ENCODE peak calls at places on chromosomes 6 and 20, in seven cellular contexts. One of them, this sample, is unnamed. For H3K4me1, the result is how much of the 10 kb centered on the place peaks cover.

GRCh38 chr20:63086421-63087235 is 79.9 kb upstream of the BHLHE23 start:
- DNase-seq in PC-9: no peak
- DNase-seq in mammary epithelial cell: no peak
- DNase-seq in neural progenitor cell: no peak
- DNase-seq in pancreas: peak
- DNase-seq in fibroblast of lung: no peak
- DNase-seq in stomach: no peak
- DNase-seq in this sample: no peak

GRCh38 chr6:25578538-25578937 is 73.5 kb upstream of the SCGN start:
- DNase-seq in PC-9: no peak
- DNase-seq in mammary epithelial cell: no peak
- DNase-seq in neural progenitor cell: no peak
- DNase-seq in pancreas: no peak
- DNase-seq in fibroblast of lung: no peak
- DNase-seq in stomach: no peak
- DNase-seq in this sample: no peak

GRCh38 chr6:53544050-53544499 is 826 bp downstream of the GCLC start:
- DNase-seq in PC-9: no peak
- DNase-seq in mammary epithelial cell: peak
- DNase-seq in neural progenitor cell: no peak
- DNase-seq in pancreas: no peak
- DNase-seq in fibroblast of lung: no peak
- DNase-seq in stomach: no peak
- DNase-seq in this sample: no peak

GRCh38 chr6:150182460-150183078 is 39.7 kb downstream of the PPP1R14C start:
- DNase-seq in PC-9: no peak
- DNase-seq in mammary epithelial cell: no peak
- DNase-seq in neural progenitor cell: no peak
- DNase-seq in pancreas: no peak
- DNase-seq in fibroblast of lung: no peak
- DNase-seq in stomach: no peak
- DNase-seq in this sample: no peak

GRCh38 chr6:128367437-128367836 is 153.0 kb downstream of the PTPRK start:
- DNase-seq in PC-9: no peak
- DNase-seq in mammary epithelial cell: no peak
- DNase-seq in neural progenitor cell: no peak
- DNase-seq in pancreas: no peak
- DNase-seq in fibroblast of lung: no peak
- DNase-seq in stomach: no peak
- DNase-seq in this sample: no peak

GRCh38 chr6:131924881-131925474 is 26.2 kb downstream of the CCN2 start:
- DNase-seq in PC-9: no peak
- DNase-seq in mammary epithelial cell: peak
- DNase-seq in neural progenitor cell: peak
- DNase-seq in pancreas: no peak
- DNase-seq in fibroblast of lung: peak
- DNase-seq in stomach: no peak
- DNase-seq in this sample: no peak

GRCh38 chr6:18395177-18395850 is 8.2 kb downstream of the RNF144B start:
- DNase-seq in PC-9: no peak
- DNase-seq in mammary epithelial cell: no peak
- DNase-seq in neural progenitor cell: peak
- DNase-seq in pancreas: no peak
- DNase-seq in fibroblast of lung: no peak
- DNase-seq in stomach: no peak
- DNase-seq in this sample: no peak

GRCh38 chr6:27478706-27479318 is 5.9 kb upstream of the ZNF184 start:
- DNase-seq in PC-9: peak
- DNase-seq in mammary epithelial cell: peak
- DNase-seq in neural progenitor cell: peak
- DNase-seq in pancreas: peak
- DNase-seq in fibroblast of lung: peak
- DNase-seq in stomach: peak
- DNase-seq in this sample: peak

GRCh38 chr6:18293192-18293904 is 29.0 kb upstream of the DEK start:
- DNase-seq in PC-9: no peak
- DNase-seq in mammary epithelial cell: peak
- DNase-seq in neural progenitor cell: no peak
- DNase-seq in pancreas: no peak
- DNase-seq in fibroblast of lung: peak
- DNase-seq in stomach: no peak
- DNase-seq in this sample: no peak

GRCh38 chr6:158031445-158032353 is 50.0 kb downstream of the SYNJ2 start:
- DNase-seq in PC-9: peak
- DNase-seq in mammary epithelial cell: no peak
- DNase-seq in neural progenitor cell: no peak
- DNase-seq in pancreas: peak
- DNase-seq in fibroblast of lung: peak
- DNase-seq in stomach: peak
- DNase-seq in this sample: no peak

GRCh38 chr20:35497780-35498189 is 31.7 kb downstream of the C20orf173 start:
- DNase-seq in PC-9: no peak
- DNase-seq in mammary epithelial cell: no peak
- DNase-seq in neural progenitor cell: no peak
- DNase-seq in pancreas: no peak
- DNase-seq in fibroblast of lung: no peak
- DNase-seq in stomach: no peak
- DNase-seq in this sample: peak

GRCh38 chr20:41340327-41341055 is at the start of gene LPIN3:
- DNase-seq in PC-9: peak
- DNase-seq in mammary epithelial cell: peak
- DNase-seq in neural progenitor cell: peak
- DNase-seq in pancreas: peak
- DNase-seq in fibroblast of lung: peak
- DNase-seq in stomach: peak
- DNase-seq in this sample: peak

GRCh38 chr6:47476794-47477496 is 644 bp upstream of the CD2AP start:
- DNase-seq in PC-9: no peak
- DNase-seq in mammary epithelial cell: no peak
- DNase-seq in neural progenitor cell: no peak
- DNase-seq in pancreas: no peak
- DNase-seq in fibroblast of lung: no peak
- DNase-seq in stomach: no peak
- DNase-seq in this sample: no peak

GRCh38 chr6:25006565-25007001 is 70.8 kb upstream of the RIPOR2 start:
- DNase-seq in PC-9: peak
- DNase-seq in mammary epithelial cell: peak
- DNase-seq in neural progenitor cell: no peak
- DNase-seq in pancreas: no peak
- DNase-seq in fibroblast of lung: peak
- DNase-seq in stomach: peak
- DNase-seq in this sample: no peak

GRCh38 chr20:19886666-19887288 is 128.7 kb downstream of the RIN2 start:
- DNase-seq in PC-9: no peak
- DNase-seq in mammary epithelial cell: peak
- DNase-seq in neural progenitor cell: peak
- DNase-seq in pancreas: no peak
- DNase-seq in fibroblast of lung: peak
- DNase-seq in stomach: no peak
- DNase-seq in this sample: no peak
- TF ChIP-seq CTCF in PC-9: no peak
- TF ChIP-seq CTCF in mammary epithelial cell: peak
- TF ChIP-seq CTCF in neural progenitor cell: peak
- TF ChIP-seq CTCF in pancreas: no peak
- TF ChIP-seq CTCF in fibroblast of lung: no peak
- TF ChIP-seq CTCF in stomach: no peak
- TF ChIP-seq CTCF in this sample: peak

GRCh38 chr6:44037847-44038542 is 89.3 kb downstream of the MRPL14 start:
- DNase-seq in PC-9: no peak
- DNase-seq in mammary epithelial cell: no peak
- DNase-seq in neural progenitor cell: no peak
- DNase-seq in pancreas: peak
- DNase-seq in fibroblast of lung: no peak
- DNase-seq in stomach: no peak
- DNase-seq in this sample: no peak
- H3K4me1 ChIP-seq in PC-9: half or more
- H3K4me1 ChIP-seq in mammary epithelial cell: half or more
- H3K4me1 ChIP-seq in neural progenitor cell: under half
- H3K4me1 ChIP-seq in pancreas: under half
- H3K4me1 ChIP-seq in fibroblast of lung: under half
- H3K4me1 ChIP-seq in stomach: under half
- H3K4me1 ChIP-seq in this sample: under half

GRCh38 chr6:166444446-166444845 is 61.7 kb upstream of the MPC1 start:
- DNase-seq in PC-9: no peak
- DNase-seq in mammary epithelial cell: no peak
- DNase-seq in neural progenitor cell: no peak
- DNase-seq in pancreas: no peak
- DNase-seq in fibroblast of lung: no peak
- DNase-seq in stomach: peak
- DNase-seq in this sample: no peak

GRCh38 chr6:166442131-166442530 is 59.4 kb upstream of the MPC1 start:
- DNase-seq in PC-9: no peak
- DNase-seq in mammary epithelial cell: no peak
- DNase-seq in neural progenitor cell: no peak
- DNase-seq in pancreas: no peak
- DNase-seq in fibroblast of lung: no peak
- DNase-seq in stomach: peak
- DNase-seq in this sample: no peak

GRCh38 chr6:166441641-166442078 is 58.9 kb upstream of the MPC1 start:
- DNase-seq in PC-9: no peak
- DNase-seq in mammary epithelial cell: no peak
- DNase-seq in neural progenitor cell: no peak
- DNase-seq in pancreas: no peak
- DNase-seq in fibroblast of lung: no peak
- DNase-seq in stomach: no peak
- DNase-seq in this sample: no peak

GRCh38 chr6:166440729-166441128 is 58.0 kb upstream of the MPC1 start:
- DNase-seq in PC-9: no peak
- DNase-seq in mammary epithelial cell: no peak
- DNase-seq in neural progenitor cell: no peak
- DNase-seq in pancreas: no peak
- DNase-seq in fibroblast of lung: no peak
- DNase-seq in stomach: no peak
- DNase-seq in this sample: no peak

DNA sequence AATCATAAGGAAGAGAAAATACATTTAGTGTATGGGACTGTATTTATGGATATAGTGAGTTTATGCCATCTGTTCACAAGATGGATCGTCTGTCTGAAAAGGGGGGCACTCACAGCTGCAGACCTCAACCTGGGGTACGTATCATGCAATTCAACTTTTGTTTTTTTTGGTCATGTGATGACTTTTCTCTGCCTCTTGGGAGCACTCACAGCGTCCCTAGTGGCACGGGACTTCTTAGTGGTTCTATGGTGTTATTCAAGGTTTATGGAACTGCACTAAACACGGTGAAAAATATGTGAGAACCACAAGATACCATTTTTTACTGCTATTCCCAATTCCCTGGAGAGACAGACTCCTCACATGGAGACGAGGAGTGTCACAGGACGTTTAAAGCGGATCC is 60.4 kb upstream of the MPC1 start:
- DNase-seq in PC-9: no peak
- DNase-seq in mammary epithelial cell: no peak
- DNase-seq in neural progenitor cell: no peak
- DNase-seq in pancreas: no peak
- DNase-seq in fibroblast of lung: no peak
- DNase-seq in stomach: peak
- DNase-seq in this sample: no peak
- TF ChIP-seq CTCF in PC-9: no peak
- TF ChIP-seq CTCF in mammary epithelial cell: no peak
- TF ChIP-seq CTCF in neural progenitor cell: no peak
- TF ChIP-seq CTCF in pancreas: no peak
- TF ChIP-seq CTCF in fibroblast of lung: no peak
- TF ChIP-seq CTCF in stomach: no peak
- TF ChIP-seq CTCF in this sample: no peak

DNA sequence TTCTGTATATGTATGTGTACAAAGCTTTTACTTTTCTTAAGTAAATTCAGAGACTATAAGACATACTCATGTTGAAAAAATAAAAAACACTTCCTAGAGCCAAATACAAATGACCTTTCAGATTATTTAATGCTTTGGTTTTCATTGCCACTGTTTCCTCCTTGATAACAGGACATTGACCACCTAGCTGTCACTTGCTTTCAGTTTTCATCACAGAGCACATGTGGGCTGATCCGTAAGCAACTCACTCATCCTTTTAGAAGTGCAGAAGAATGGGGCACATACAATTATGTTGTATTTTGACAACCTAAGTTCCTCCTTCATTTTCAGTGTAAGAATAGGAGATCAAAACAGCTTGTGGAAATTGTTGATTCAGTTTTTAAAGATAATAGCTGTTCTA is 6.2 kb downstream of the ZBTB2 start:
- DNase-seq in PC-9: no peak
- DNase-seq in mammary epithelial cell: no peak
- DNase-seq in neural progenitor cell: no peak
- DNase-seq in pancreas: no peak
- DNase-seq in fibroblast of lung: no peak
- DNase-seq in stomach: no peak
- DNase-seq in this sample: no peak
- H3K4me1 ChIP-seq in PC-9: under half
- H3K4me1 ChIP-seq in mammary epithelial cell: under half
- H3K4me1 ChIP-seq in neural progenitor cell: under half
- H3K4me1 ChIP-seq in pancreas: under half
- H3K4me1 ChIP-seq in fibroblast of lung: under half
- H3K4me1 ChIP-seq in stomach: under half
- H3K4me1 ChIP-seq in this sample: under half

GRCh38 chr20:55053389-55053788 is 578.0 kb downstream of the DOK5 start:
- DNase-seq in PC-9: no peak
- DNase-seq in mammary epithelial cell: no peak
- DNase-seq in neural progenitor cell: no peak
- DNase-seq in pancreas: no peak
- DNase-seq in fibroblast of lung: no peak
- DNase-seq in stomach: no peak
- DNase-seq in this sample: no peak

GRCh38 chr20:55054443-55054842 is 579.0 kb downstream of the DOK5 start:
- DNase-seq in PC-9: no peak
- DNase-seq in mammary epithelial cell: peak
- DNase-seq in neural progenitor cell: no peak
- DNase-seq in pancreas: no peak
- DNase-seq in fibroblast of lung: peak
- DNase-seq in stomach: no peak
- DNase-seq in this sample: no peak

GRCh38 chr20:55058938-55059337 is 583.5 kb downstream of the DOK5 start:
- DNase-seq in PC-9: no peak
- DNase-seq in mammary epithelial cell: no peak
- DNase-seq in neural progenitor cell: no peak
- DNase-seq in pancreas: no peak
- DNase-seq in fibroblast of lung: no peak
- DNase-seq in stomach: no peak
- DNase-seq in this sample: no peak

GRCh38 chr20:55052464-55052863 is 577.1 kb downstream of the DOK5 start:
- DNase-seq in PC-9: no peak
- DNase-seq in mammary epithelial cell: no peak
- DNase-seq in neural progenitor cell: no peak
- DNase-seq in pancreas: no peak
- DNase-seq in fibroblast of lung: peak
- DNase-seq in stomach: no peak
- DNase-seq in this sample: no peak

DNA sequence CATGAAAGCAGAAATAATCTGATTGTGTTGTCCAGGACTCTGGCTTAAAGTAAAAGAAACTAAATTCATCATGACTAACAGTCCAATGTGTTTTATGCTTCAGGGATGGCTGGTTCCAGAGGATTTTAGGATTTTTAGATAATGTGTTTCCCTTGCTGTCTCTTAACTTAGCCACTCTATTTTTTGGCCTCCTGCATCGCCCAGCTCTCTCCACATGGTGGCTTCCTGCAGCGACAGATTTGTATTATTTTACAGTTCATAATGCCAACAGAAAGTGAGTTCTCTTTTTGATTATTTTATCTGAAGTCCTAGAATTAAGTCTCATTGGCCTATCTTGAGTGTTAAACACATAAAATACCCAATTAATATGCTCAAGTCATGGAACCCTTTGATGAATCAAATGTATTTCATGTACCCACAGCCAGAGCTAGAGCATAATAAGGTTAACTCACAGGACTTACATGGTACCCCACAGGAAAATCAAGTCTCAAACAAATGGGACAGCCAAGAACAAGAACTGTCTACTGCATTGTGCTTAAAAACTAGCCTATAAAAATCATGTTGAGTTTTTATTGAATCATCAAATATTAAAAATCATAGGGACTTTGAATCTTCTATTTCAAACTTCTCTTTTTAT is 582.5 kb downstream of the DOK5 start:
- DNase-seq in PC-9: no peak
- DNase-seq in mammary epithelial cell: peak
- DNase-seq in neural progenitor cell: no peak
- DNase-seq in pancreas: no peak
- DNase-seq in fibroblast of lung: peak
- DNase-seq in stomach: no peak
- DNase-seq in this sample: no peak
- TF ChIP-seq CTCF in PC-9: peak
- TF ChIP-seq CTCF in mammary epithelial cell: peak
- TF ChIP-seq CTCF in neural progenitor cell: peak
- TF ChIP-seq CTCF in pancreas: no peak
- TF ChIP-seq CTCF in fibroblast of lung: no peak
- TF ChIP-seq CTCF in stomach: no peak
- TF ChIP-seq CTCF in this sample: no peak

This sample was measured in esophagus muscularis mucosa.